ENCODE peak calls at places on chromosome 6, in nine cellular contexts. O is body of pancreas, T is OCI-LY7, N is neural progenitor cell, U is IMR-90, A is uterus, Q is psoas muscle, G is suprapubic skin, D is pancreas. V is an unnamed sample. For H3K4me1, the result is how much of the 10 kb centered on the place peaks cover.

GRCh38 chr6:70956451-70957283 is at the start of gene B3GAT2:
- DNase-seq in N (peak), U (peak), G (no peak), T (no peak), Q (no peak), D (peak), A (no peak), O (peak), V (peak)

GRCh38 chr6:43635387-43636311 is at the start of gene MAD2L1BP:
- DNase-seq in Q (peak), O (peak), U (peak), A (peak), D (peak), G (peak), N (peak), T (peak), V (peak)

GRCh38 chr6:150445486-150445885 is 76.7 kb downstream of the IYD start:
- DNase-seq in G (no peak), A (no peak), O (no peak), D (no peak), U (no peak), T (no peak), Q (no peak), N (no peak), V (no peak)

GRCh38 chr6:26280409-26280808 is 84.6 kb upstream of the BTN3A2 start:
- DNase-seq in O (no peak), D (no peak), T (no peak), N (no peak), G (no peak), A (no peak), U (no peak), Q (no peak), V (no peak)

GRCh38 chr6:49915035-49915434 is 48.7 kb upstream of the CRISP1 start:
- DNase-seq in D (no peak), A (no peak), T (no peak), N (peak), G (no peak), Q (no peak), U (no peak), O (no peak), V (no peak)

GRCh38 chr6:73832313-73832712 is 136.3 kb downstream of the CD109 start:
- DNase-seq in G (no peak), T (no peak), U (no peak), D (no peak), Q (no peak), A (no peak), O (no peak), N (no peak), V (no peak)

GRCh38 chr6:111872521-111873177 is 603 bp downstream of the FYN start:
- DNase-seq in D (peak), Q (peak), U (peak), O (no peak), N (peak), G (peak), T (peak), A (peak), V (peak)

GRCh38 chr6:56430629-56431600 is 183.5 kb upstream of the COL21A1 start:
- DNase-seq in U (no peak), O (no peak), N (no peak), D (peak), G (no peak), Q (no peak), A (no peak), T (no peak), V (no peak)

GRCh38 chr6:16822975-16823374 is 61.7 kb upstream of the ATXN1 start:
- DNase-seq in Q (no peak), N (no peak), T (no peak), D (no peak), O (no peak), U (no peak), A (no peak), G (no peak), V (no peak)

GRCh38 chr6:33745558-33745957 is 1.1 kb downstream of the IP6K3 start:
- DNase-seq in Q (no peak), A (no peak), N (no peak), G (no peak), D (peak), T (no peak), O (no peak), U (peak), V (peak)

GRCh38 chr6:127972815-127973214 is 72.0 kb upstream of the THEMIS start:
- DNase-seq in Q (no peak), A (no peak), U (no peak), O (no peak), T (no peak), N (no peak), D (no peak), G (no peak), V (peak)

GRCh38 chr6:32137454-32137853 is 7.4 kb upstream of the FKBPL start:
- DNase-seq in O (no peak), N (no peak), T (no peak), U (no peak), G (no peak), D (no peak), Q (no peak), A (no peak), V (no peak)

GRCh38 chr6:163820171-163820570 is 405.7 kb downstream of the QKI start:
- DNase-seq in O (no peak), G (no peak), T (no peak), N (no peak), D (no peak), A (no peak), Q (no peak), U (no peak), V (no peak)

GRCh38 chr6:148746363-148747144 is at the start of gene UST:
- DNase-seq in A (peak), Q (peak), O (peak), G (peak), T (peak), D (peak), U (peak), N (peak), V (peak)

GRCh38 chr6:24394777-24395437 is 7.8 kb upstream of the MRS2 start:
- DNase-seq in D (no peak), U (peak), Q (no peak), N (no peak), G (no peak), A (no peak), O (no peak), T (no peak), V (peak)

GRCh38 chr6:8731874-8732273 is 296.5 kb upstream of the SLC35B3 start:
- DNase-seq in T (no peak), Q (no peak), G (no peak), A (no peak), U (no peak), N (no peak), D (no peak), O (no peak), V (no peak)

GRCh38 chr6:47278545-47278944 is 31.2 kb downstream of the TNFRSF21 start:
- DNase-seq in A (no peak), D (no peak), T (no peak), O (no peak), Q (no peak), G (no peak), U (peak), N (no peak), V (no peak)

GRCh38 chr6:52522151-52522626 is 54.7 kb downstream of the TRAM2 start:
- DNase-seq in U (peak), T (no peak), D (no peak), G (no peak), Q (peak), O (no peak), N (no peak), A (peak), V (peak)

GRCh38 chr6:46170357-46171289 is at the start of gene ENPP5:
- DNase-seq in T (peak), A (peak), D (peak), O (peak), U (no peak), G (peak), N (peak), Q (peak), V (peak)

GRCh38 chr6:148451690-148452089 is 109.1 kb downstream of the SASH1 start:
- DNase-seq in Q (no peak), G (no peak), A (no peak), O (no peak), D (no peak), T (no peak), U (no peak), N (no peak), V (no peak)

GRCh38 chr6:26646074-26646473 is 13.5 kb downstream of the ZNF322 start:
- DNase-seq in T (no peak), D (no peak), A (no peak), O (no peak), U (no peak), G (no peak), N (no peak), Q (no peak), V (no peak)

GRCh38 chr6:137277971-137278602 is 58.9 kb upstream of the IFNGR1 start:
- DNase-seq in U (peak), N (peak), G (no peak), D (no peak), O (no peak), A (no peak), Q (no peak), T (no peak), V (peak)

GRCh38 chr6:146240307-146240706 is 211.4 kb downstream of the GRM1 start:
- DNase-seq in U (no peak), A (no peak), Q (no peak), T (no peak), N (no peak), D (no peak), O (no peak), G (no peak), V (no peak)

GRCh38 chr6:142722010-142722409 is 223.0 kb downstream of the HIVEP2 start:
- DNase-seq in N (no peak), O (no peak), D (no peak), U (no peak), T (no peak), Q (no peak), A (no peak), G (no peak), V (no peak)

GRCh38 chr6:56891754-56892153 is 63.2 kb upstream of the BEND6 start:
- DNase-seq in N (peak), G (no peak), Q (no peak), T (no peak), O (no peak), D (no peak), U (peak), A (no peak), V (no peak)

DNA sequence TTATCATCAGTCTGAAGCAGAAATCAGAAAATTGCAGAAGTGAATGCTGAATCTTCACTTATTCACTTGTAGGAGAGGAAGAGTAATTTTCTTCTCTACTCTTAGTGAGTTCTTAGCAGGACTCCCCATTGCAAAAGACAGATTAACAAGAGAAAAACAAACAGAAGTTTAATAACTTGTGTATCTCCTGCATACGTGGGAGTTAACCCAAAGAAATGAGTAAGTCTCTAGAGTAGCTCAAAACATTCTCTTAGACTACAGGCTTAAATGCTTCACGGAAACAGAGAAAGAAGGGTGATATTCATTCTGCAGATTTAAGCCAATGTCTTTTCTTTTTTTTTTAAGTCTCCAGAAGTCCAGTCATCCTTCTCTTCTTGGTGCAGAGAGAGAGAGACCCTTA is 97.9 kb upstream of the TMEM181 start:
- DNase-seq in Q (no peak), U (peak), T (no peak), G (no peak), N (no peak), A (no peak), D (no peak), O (no peak), V (no peak)
- TF ChIP-seq CTCF in Q (no peak), U (no peak), T (no peak), G (no peak), N (no peak), A (no peak), D (no peak), O (no peak), V (no peak)

GRCh38 chr6:42007753-42008528 is 42.4 kb upstream of the TAF8 start:
- DNase-seq in O (no peak), U (no peak), G (no peak), Q (no peak), T (peak), D (no peak), A (no peak), N (no peak), V (no peak)
- H3K4me1 ChIP-seq in O (under half), U (under half), G (under half), Q (under half), T (half or more), D (under half), A (under half), N (under half), V (under half)

DNA sequence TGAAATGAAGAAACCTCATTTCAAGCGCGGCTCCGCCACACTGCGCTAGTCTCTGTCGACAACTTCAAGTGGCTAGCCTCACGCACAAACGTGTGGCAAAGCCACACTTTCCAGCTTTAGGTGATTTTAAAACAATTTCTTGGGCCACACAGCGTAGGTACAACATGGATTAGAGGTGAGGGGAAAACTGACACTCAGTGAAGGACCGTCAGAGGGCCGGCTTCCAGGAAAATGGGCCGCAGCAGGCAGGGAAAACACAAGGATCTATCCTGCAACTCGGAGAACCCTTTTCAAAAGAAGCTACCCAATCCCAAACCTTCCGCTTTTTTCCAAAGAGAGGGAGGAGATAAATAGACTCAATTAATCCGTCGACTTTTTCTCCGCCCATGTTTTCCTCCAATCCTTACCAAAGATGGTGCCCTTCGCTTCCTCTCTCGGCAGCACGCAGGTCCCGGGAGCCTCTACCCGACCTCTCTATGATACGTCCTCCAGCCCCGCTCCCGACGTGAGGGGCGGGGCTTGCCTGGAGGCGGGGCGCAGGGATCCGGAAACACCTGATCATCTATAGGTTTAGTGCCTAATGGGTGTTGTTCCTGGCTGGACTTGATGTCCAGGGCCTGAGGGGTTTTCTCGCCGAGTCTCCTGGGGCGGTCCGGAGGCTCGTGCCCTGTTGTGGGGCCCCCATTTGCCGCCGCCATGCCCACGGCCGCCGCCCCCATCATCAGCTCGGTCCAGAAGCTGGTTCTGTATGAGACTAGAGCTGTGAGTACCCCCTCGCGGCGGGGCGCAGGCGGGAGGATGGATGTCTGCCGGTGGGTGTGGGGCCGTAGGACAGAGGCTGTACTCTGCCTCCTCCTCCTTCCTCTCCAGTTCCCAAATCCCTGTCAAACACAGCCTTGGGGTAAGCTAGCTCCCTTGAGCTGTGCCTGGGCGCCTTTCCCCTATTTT is at the start of the genes AK9 and FIG4:
- DNase-seq in N (peak), G (peak), O (peak), D (peak), T (peak), Q (peak), A (peak), U (peak), V (peak)
- TF ChIP-seq CTCF in N (peak), G (peak), O (peak), D (no peak), T (peak), Q (no peak), A (peak), U (peak), V (peak)

DNA sequence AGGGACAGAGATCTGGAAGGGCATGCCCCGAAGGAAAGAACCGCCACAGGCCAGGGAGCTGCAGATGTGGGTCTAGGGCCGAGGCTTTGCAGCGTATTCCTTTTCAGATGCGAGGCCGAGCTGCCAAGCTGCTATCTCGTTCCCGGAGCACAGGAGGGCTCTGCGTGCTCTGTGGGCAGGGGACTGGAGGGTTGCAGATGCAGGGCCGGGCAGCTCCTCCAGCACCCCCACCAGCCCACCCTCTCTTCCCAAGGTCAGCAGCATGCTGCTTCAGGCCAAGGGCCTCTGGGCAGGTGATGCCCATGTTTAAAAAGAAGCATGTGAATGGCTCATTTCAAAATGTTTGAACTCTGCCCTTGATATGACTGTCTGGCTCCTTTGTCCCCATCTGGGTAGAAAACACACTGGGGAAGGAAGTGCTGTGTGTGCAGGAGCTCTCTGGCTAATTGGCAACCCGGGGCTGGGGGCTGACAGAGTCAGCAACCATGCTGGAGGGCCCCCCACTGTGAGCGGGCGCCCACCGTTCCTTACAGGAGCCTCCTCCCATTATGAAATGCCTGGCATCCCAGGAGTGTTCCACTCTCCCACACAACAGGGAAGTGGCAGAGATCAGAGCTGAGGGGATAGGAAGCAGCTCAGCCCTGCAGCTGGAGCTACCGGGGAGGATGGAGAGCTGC is 353.4 kb downstream of the ZFAND3 start:
- DNase-seq in U (no peak), D (no peak), T (no peak), O (no peak), A (no peak), N (no peak), Q (no peak), G (no peak), V (no peak)
- H3K4me1 ChIP-seq in U (under half), D (under half), T (under half), O (under half), A (under half), N (under half), Q (under half), G (under half), V (under half)

GRCh38 chr6:117267766-117268534 is 2.6 kb downstream of the VGLL2 start:
- DNase-seq in N (peak), T (no peak), U (no peak), O (no peak), G (no peak), A (no peak), D (no peak), Q (peak), V (no peak)
- TF ChIP-seq CTCF in N (peak), T (peak), U (no peak), O (no peak), G (no peak), A (no peak), D (no peak), Q (peak), V (no peak)

DNA sequence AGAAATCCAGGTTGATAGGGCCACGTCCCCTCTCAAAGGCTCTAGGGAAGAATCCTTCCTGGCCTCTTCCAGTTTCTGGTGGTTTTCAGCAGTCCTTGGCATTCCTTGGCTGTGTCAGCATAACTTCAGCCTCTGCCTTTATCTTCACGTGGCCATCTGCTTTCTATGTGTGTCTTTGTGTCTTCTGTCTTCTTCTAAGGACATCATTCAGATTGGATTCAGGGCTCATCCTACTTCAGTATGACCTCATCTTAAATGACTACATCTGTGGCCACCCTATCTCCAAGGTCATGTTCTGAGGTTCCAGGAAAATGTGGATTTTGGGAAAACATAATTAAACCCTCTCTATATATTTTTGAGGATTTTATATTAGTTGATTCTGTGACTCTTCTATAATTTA is 23.0 kb downstream of the C6orf89 start:
- DNase-seq in T (no peak), Q (no peak), O (no peak), D (no peak), G (no peak), N (no peak), A (no peak), U (no peak), V (peak)
- H3K4me1 ChIP-seq in T (under half), Q (under half), O (under half), D (under half), G (under half), N (under half), A (under half), U (under half), V (under half)

GRCh38 chr6:42322676-42323075 is 105.0 kb upstream of the MRPS10 start:
- DNase-seq in G (no peak), Q (no peak), D (no peak), N (peak), T (no peak), O (no peak), U (no peak), A (no peak), V (no peak)
- TF ChIP-seq CTCF in G (no peak), Q (no peak), D (no peak), N (peak), T (peak), O (no peak), U (no peak), A (no peak), V (no peak)

V was measured in fibroblast of lung.